ENCODE peak calls at places on chromosomes 4 and X, in seven cellular contexts. P is HepG2, L is ovary, A is adrenal gland, D is uterus, M is breast epithelium, K is lower leg skin. Q is an unnamed sample.

GRCh38 chr4:7929530-7929951 is 10.1 kb downstream of the AFAP1 start:
- DNase-seq in K (peak; percentile 88), A (peak; percentile 47), P (no peak), M (peak; percentile 78), D (no peak), L (no peak), Q (no peak)

GRCh38 chr4:164204434-164204833 is 549.5 kb upstream of the SMIM31 start:
- DNase-seq in D (no peak), P (peak; percentile 1), A (no peak), M (no peak), L (no peak), K (no peak), Q (no peak)

GRCh38 chr4:1377606-1378261 is 28.5 kb downstream of the NKX1-1 start:
- DNase-seq in M (no peak), L (peak; percentile 31), A (no peak), P (no peak), K (peak; percentile 74), D (no peak), Q (no peak)

GRCh38 chrX:52983526-52983925 is 25.2 kb upstream of the FAM156A start:
- DNase-seq in D (no peak), A (no peak), P (no peak), K (peak; percentile 43), M (no peak), L (peak; percentile 45), Q (no peak)

GRCh38 chrX:103464071-103464773 is 55.1 kb downstream of the RAB40A start:
- DNase-seq in D (peak; percentile 21), P (peak; percentile 10), K (no peak), A (peak; percentile 38), M (no peak), L (no peak), Q (peak; percentile 36)

GRCh38 chrX:63561425-63561824 is 210.3 kb upstream of the SPIN4 start:
- DNase-seq in P (no peak), M (no peak), D (no peak), L (no peak), K (no peak), A (no peak), Q (no peak)

GRCh38 chr4:6746721-6747689 is 31.0 kb downstream of the BLOC1S4 start:
- DNase-seq in A (no peak), D (no peak), P (no peak), L (peak; percentile 56), M (peak; percentile 57), K (no peak), Q (no peak)

GRCh38 chr4:103050736-103051436 is 25.7 kb downstream of the SLC9B2 start:
- DNase-seq in A (no peak), P (no peak), L (no peak), K (no peak), M (no peak), D (no peak), Q (no peak)

GRCh38 chr4:98293089-98293887 is 32.1 kb downstream of the RAP1GDS1 start:
- DNase-seq in D (no peak), L (no peak), P (no peak), M (no peak), A (no peak), K (no peak), Q (no peak)

GRCh38 chrX:43958529-43958928 is 14.7 kb downstream of the NDP start:
- DNase-seq in D (peak; percentile 57), L (no peak), M (no peak), P (peak; percentile 72), K (no peak), A (peak; percentile 40), Q (peak; percentile 55)

GRCh38 chrX:3263681-3264126 is 82.7 kb downstream of the MXRA5 start:
- DNase-seq in P (no peak), M (no peak), A (no peak), K (no peak), L (no peak), D (no peak), Q (no peak)

GRCh38 chr4:154779362-154779947 is 1.6 kb upstream of the RBM46 start:
- DNase-seq in L (no peak), K (no peak), P (peak; percentile 23), D (no peak), M (no peak), A (no peak), Q (peak; percentile 34)

GRCh38 chrX:39848900-39849299 is 248.9 kb downstream of the BCOR start:
- DNase-seq in D (peak; percentile 56), L (no peak), M (no peak), A (no peak), K (no peak), P (no peak), Q (no peak)

GRCh38 chr4:151407466-151408379 is 1.3 kb upstream of the FHIP1A start:
- DNase-seq in M (peak; percentile 51), L (peak; percentile 50), P (no peak), K (no peak), D (peak; percentile 32), A (peak; percentile 30), Q (no peak)

GRCh38 chrX:49171752-49172279 is at the start of gene PLP2:
- DNase-seq in P (no peak), L (peak; percentile 78), K (peak; percentile 92), M (peak; percentile 52), D (peak; percentile 57), A (peak; percentile 60), Q (peak; percentile 46)
- TF ChIP-seq POLR2A in P (no peak), L (no peak), K (no peak), M (no peak), D (peak; percentile 48), A (peak; percentile 68), Q (peak; percentile 49)

GRCh38 chr4:48836658-48837057 is 5.8 kb downstream of the OCIAD1 start:
- DNase-seq in M (no peak), D (no peak), P (no peak), A (no peak), L (no peak), K (no peak), Q (no peak)

GRCh38 chr4:48832571-48832970 is 1.7 kb downstream of the OCIAD1 start:
- DNase-seq in L (no peak), D (no peak), A (no peak), M (no peak), P (no peak), K (no peak), Q (peak; percentile 38)

GRCh38 chr4:48827622-48828021 is 3.3 kb upstream of the OCIAD1 start:
- DNase-seq in L (no peak), M (no peak), P (no peak), K (no peak), D (no peak), A (no peak), Q (no peak)

GRCh38 chr4:48831532-48832015 is 686 bp downstream of the OCIAD1 start:
- DNase-seq in P (no peak), K (no peak), L (no peak), A (no peak), M (no peak), D (no peak), Q (peak; percentile 61)

DNA sequence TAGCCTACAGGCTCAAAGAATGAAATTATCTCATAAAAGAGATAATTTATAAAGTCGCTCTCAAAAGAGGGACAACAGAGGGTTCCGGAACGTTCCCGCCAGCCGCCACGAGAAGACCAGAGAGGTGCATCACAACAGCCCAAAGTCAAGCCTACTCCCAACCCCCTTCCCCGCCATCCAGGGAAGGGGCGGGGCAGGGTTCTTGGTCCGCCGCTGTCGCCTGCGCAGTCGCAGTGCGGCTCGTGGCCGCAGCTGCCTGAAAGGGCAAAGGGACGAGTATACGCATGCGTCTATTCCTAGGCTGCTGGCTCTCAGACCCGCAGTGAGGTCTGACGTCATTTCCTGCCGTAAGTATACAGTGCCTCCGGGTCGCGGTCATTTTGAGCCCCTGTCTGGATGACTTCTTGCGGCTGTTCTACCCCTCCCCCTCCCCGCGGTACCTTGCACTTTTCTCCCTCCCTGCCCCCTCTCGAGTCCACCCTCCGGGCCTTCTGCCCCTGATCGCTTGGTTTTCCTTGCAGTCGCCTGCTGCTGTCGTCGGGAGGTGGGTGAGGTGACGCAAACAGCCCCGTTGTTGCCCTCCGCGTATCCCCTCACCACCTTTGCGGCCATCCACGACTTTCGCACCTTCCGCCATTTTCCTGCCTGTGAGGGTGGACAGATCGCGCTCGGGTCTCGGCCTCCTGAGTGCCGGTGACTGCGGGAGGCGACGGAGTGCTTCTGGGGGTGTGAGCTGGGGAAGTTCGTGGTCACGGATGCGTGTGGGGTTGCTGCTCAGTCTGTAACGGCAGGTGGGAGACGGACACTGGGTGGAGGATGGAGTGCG is at the start of gene OCIAD1:
- DNase-seq in M (peak; percentile 98), D (peak; percentile 99), P (peak; percentile 93), L (peak; percentile 95), K (peak; percentile 99), A (peak; percentile 99), Q (peak; percentile 99)
- TF ChIP-seq POLR2A in M (peak; percentile 24), D (peak; percentile 50), P (peak; percentile 55), L (peak; percentile 37), K (no peak), A (peak; percentile 53), Q (peak; percentile 95)

DNA sequence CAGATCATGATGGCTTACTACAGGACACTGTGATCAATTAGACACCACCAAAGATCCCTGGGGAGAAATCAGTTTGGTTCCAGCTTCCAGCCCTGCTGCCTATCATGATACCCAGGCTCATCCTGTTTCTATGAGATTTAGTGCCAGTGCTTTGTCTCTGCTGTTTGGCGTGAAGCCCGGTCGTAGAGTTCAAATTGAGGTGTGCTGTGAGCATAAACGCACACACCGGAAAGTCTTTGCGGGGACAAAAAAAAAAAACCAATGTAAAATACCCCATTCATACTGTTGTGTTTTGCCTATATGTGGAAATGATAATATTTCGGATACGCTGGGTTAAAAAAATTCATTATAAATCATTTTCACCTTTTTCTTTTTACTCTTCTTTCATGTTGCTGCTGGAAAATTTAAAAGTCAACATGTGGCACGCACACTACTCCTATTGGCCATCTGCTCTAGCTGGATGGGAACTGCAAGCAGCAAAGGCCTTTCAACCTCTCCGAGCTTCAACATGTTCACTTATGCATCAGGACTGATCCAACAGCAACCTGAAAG is 611 bp upstream of the DKC1 start:
- DNase-seq in P (no peak), D (no peak), M (no peak), K (no peak), A (peak; percentile 51), L (no peak), Q (peak; percentile 72)
- TF ChIP-seq POLR2A in P (peak; percentile 28), D (no peak), M (no peak), K (no peak), A (no peak), L (no peak), Q (no peak)

GRCh38 chrX:31589503-31589902 is 517.7 kb upstream of the FTHL17 start:
- DNase-seq in P (no peak), L (no peak), D (no peak), M (no peak), A (no peak), K (no peak), Q (no peak)

GRCh38 chrX:31593353-31593752 is 521.5 kb upstream of the FTHL17 start:
- DNase-seq in M (no peak), P (no peak), K (no peak), D (no peak), L (no peak), A (no peak), Q (no peak)

GRCh38 chrX:31590581-31591113 is 518.8 kb upstream of the FTHL17 start:
- DNase-seq in P (peak; percentile 0), A (no peak), K (no peak), M (no peak), L (no peak), D (no peak), Q (no peak)

GRCh38 chrX:31588355-31588754 is 516.5 kb upstream of the FTHL17 start:
- DNase-seq in M (no peak), P (no peak), K (no peak), D (no peak), L (no peak), A (no peak), Q (no peak)

DNA sequence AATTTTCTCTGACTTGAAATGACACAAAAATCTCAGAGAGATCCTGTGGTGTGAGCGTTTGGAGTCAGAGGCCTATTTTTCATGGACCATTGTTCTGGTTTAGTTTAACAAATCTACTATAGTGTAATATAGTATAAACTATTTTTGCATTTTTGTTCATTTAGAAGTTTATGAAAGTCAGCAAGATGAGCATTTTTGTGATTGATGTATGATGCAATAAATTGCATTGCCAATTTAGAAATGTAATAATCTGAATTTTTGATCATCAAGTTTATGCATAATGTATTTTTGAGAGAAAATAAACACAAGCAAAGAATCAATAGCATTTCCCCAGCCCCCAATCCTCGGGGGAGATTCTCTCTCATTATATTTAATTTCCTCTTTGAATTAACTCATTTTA is 519.5 kb upstream of the FTHL17 start:
- DNase-seq in D (no peak), P (no peak), A (no peak), M (no peak), L (no peak), K (no peak), Q (no peak)
- TF ChIP-seq POLR2A in D (no peak), P (no peak), A (no peak), M (no peak), L (no peak), K (no peak), Q (no peak)

Q was measured in erythroblast.